ENCODE peak calls at places on chromosomes 11 and 22, in ten cellular contexts. One of them, this sample, is unnamed.

GRCh38 chr11:36153581-36153980 is 135.6 kb downstream of the COMMD9 start:
- DNase-seq in Karpas-422: no peak
- DNase-seq in uterus: no peak
- DNase-seq in CD8-positive, alpha-beta T cell: no peak
- DNase-seq in thoracic aorta: no peak
- DNase-seq in suprapubic skin: no peak
- DNase-seq in H7: no peak
- DNase-seq in hepatocyte: no peak
- DNase-seq in tibial artery: no peak
- DNase-seq in colonic mucosa: no peak
- DNase-seq in this sample: no peak

GRCh38 chr11:15830730-15831443 is 525.5 kb downstream of the SOX6 start:
- DNase-seq in Karpas-422: no peak
- DNase-seq in uterus: no peak
- DNase-seq in CD8-positive, alpha-beta T cell: no peak
- DNase-seq in thoracic aorta: no peak
- DNase-seq in suprapubic skin: no peak
- DNase-seq in H7: no peak
- DNase-seq in hepatocyte: no peak
- DNase-seq in tibial artery: no peak
- DNase-seq in colonic mucosa: no peak
- DNase-seq in this sample: no peak

GRCh38 chr11:45805305-45806071 is 539 bp downstream of the SLC35C1 start:
- DNase-seq in Karpas-422: no peak
- DNase-seq in uterus: peak
- DNase-seq in CD8-positive, alpha-beta T cell: peak
- DNase-seq in thoracic aorta: no peak
- DNase-seq in suprapubic skin: peak
- DNase-seq in H7: no peak
- DNase-seq in hepatocyte: peak
- DNase-seq in tibial artery: peak
- DNase-seq in colonic mucosa: no peak
- DNase-seq in this sample: peak

GRCh38 chr11:34192481-34193401 is 87.3 kb downstream of the NAT10 start:
- DNase-seq in Karpas-422: no peak
- DNase-seq in uterus: peak
- DNase-seq in CD8-positive, alpha-beta T cell: no peak
- DNase-seq in thoracic aorta: peak
- DNase-seq in suprapubic skin: peak
- DNase-seq in H7: no peak
- DNase-seq in hepatocyte: peak
- DNase-seq in tibial artery: peak
- DNase-seq in colonic mucosa: peak
- DNase-seq in this sample: peak

GRCh38 chr11:20162340-20162739 is 2.1 kb upstream of the DBX1 start:
- DNase-seq in Karpas-422: no peak
- DNase-seq in uterus: no peak
- DNase-seq in CD8-positive, alpha-beta T cell: no peak
- DNase-seq in thoracic aorta: no peak
- DNase-seq in suprapubic skin: no peak
- DNase-seq in H7: peak
- DNase-seq in hepatocyte: no peak
- DNase-seq in tibial artery: no peak
- DNase-seq in colonic mucosa: no peak
- DNase-seq in this sample: no peak

GRCh38 chr22:44676441-44677298 is 25.3 kb upstream of the PRR5 start:
- DNase-seq in Karpas-422: no peak
- DNase-seq in uterus: no peak
- DNase-seq in CD8-positive, alpha-beta T cell: no peak
- DNase-seq in thoracic aorta: no peak
- DNase-seq in suprapubic skin: no peak
- DNase-seq in H7: peak
- DNase-seq in hepatocyte: peak
- DNase-seq in tibial artery: no peak
- DNase-seq in colonic mucosa: peak
- DNase-seq in this sample: peak

GRCh38 chr11:71151561-71151960 is 100.8 kb downstream of the SHANK2 start:
- DNase-seq in Karpas-422: no peak
- DNase-seq in uterus: no peak
- DNase-seq in CD8-positive, alpha-beta T cell: no peak
- DNase-seq in thoracic aorta: no peak
- DNase-seq in suprapubic skin: no peak
- DNase-seq in H7: no peak
- DNase-seq in hepatocyte: no peak
- DNase-seq in tibial artery: no peak
- DNase-seq in colonic mucosa: no peak
- DNase-seq in this sample: no peak

GRCh38 chr11:20261526-20261925 is 101.3 kb upstream of the DBX1 start:
- DNase-seq in Karpas-422: no peak
- DNase-seq in uterus: no peak
- DNase-seq in CD8-positive, alpha-beta T cell: no peak
- DNase-seq in thoracic aorta: no peak
- DNase-seq in suprapubic skin: no peak
- DNase-seq in H7: no peak
- DNase-seq in hepatocyte: no peak
- DNase-seq in tibial artery: no peak
- DNase-seq in colonic mucosa: no peak
- DNase-seq in this sample: no peak

GRCh38 chr11:18080451-18080850 is 25.4 kb downstream of the SAAL1 start:
- DNase-seq in Karpas-422: no peak
- DNase-seq in uterus: no peak
- DNase-seq in CD8-positive, alpha-beta T cell: no peak
- DNase-seq in thoracic aorta: no peak
- DNase-seq in suprapubic skin: no peak
- DNase-seq in H7: no peak
- DNase-seq in hepatocyte: no peak
- DNase-seq in tibial artery: no peak
- DNase-seq in colonic mucosa: no peak
- DNase-seq in this sample: no peak

GRCh38 chr11:77710358-77710757 is 72.8 kb upstream of the CLNS1A start:
- DNase-seq in Karpas-422: no peak
- DNase-seq in uterus: no peak
- DNase-seq in CD8-positive, alpha-beta T cell: no peak
- DNase-seq in thoracic aorta: no peak
- DNase-seq in suprapubic skin: no peak
- DNase-seq in H7: no peak
- DNase-seq in hepatocyte: no peak
- DNase-seq in tibial artery: no peak
- DNase-seq in colonic mucosa: no peak
- DNase-seq in this sample: no peak

GRCh38 chr22:25120093-25120561 is 79.5 kb upstream of the CRYBB3 start:
- DNase-seq in Karpas-422: no peak
- DNase-seq in uterus: peak
- DNase-seq in CD8-positive, alpha-beta T cell: no peak
- DNase-seq in thoracic aorta: no peak
- DNase-seq in suprapubic skin: no peak
- DNase-seq in H7: peak
- DNase-seq in hepatocyte: peak
- DNase-seq in tibial artery: no peak
- DNase-seq in colonic mucosa: peak
- DNase-seq in this sample: peak

GRCh38 chr11:64385953-64386704 is 27.2 kb downstream of the RPS6KA4 start:
- DNase-seq in Karpas-422: no peak
- DNase-seq in uterus: no peak
- DNase-seq in CD8-positive, alpha-beta T cell: no peak
- DNase-seq in thoracic aorta: no peak
- DNase-seq in suprapubic skin: no peak
- DNase-seq in H7: no peak
- DNase-seq in hepatocyte: no peak
- DNase-seq in tibial artery: no peak
- DNase-seq in colonic mucosa: no peak
- DNase-seq in this sample: no peak

GRCh38 chr11:73982595-73982989 is at the start of gene UCP2:
- DNase-seq in Karpas-422: peak
- DNase-seq in uterus: peak
- DNase-seq in CD8-positive, alpha-beta T cell: peak
- DNase-seq in thoracic aorta: peak
- DNase-seq in suprapubic skin: peak
- DNase-seq in H7: peak
- DNase-seq in hepatocyte: peak
- DNase-seq in tibial artery: peak
- DNase-seq in colonic mucosa: no peak
- DNase-seq in this sample: peak

GRCh38 chr22:40218152-40218551 is 40.4 kb downstream of the TNRC6B start:
- DNase-seq in Karpas-422: no peak
- DNase-seq in uterus: no peak
- DNase-seq in CD8-positive, alpha-beta T cell: peak
- DNase-seq in thoracic aorta: no peak
- DNase-seq in suprapubic skin: no peak
- DNase-seq in H7: no peak
- DNase-seq in hepatocyte: no peak
- DNase-seq in tibial artery: no peak
- DNase-seq in colonic mucosa: peak
- DNase-seq in this sample: no peak

GRCh38 chr11:59967677-59968394 is 4.0 kb downstream of the OOSP4A start:
- DNase-seq in Karpas-422: no peak
- DNase-seq in uterus: no peak
- DNase-seq in CD8-positive, alpha-beta T cell: no peak
- DNase-seq in thoracic aorta: no peak
- DNase-seq in suprapubic skin: no peak
- DNase-seq in H7: no peak
- DNase-seq in hepatocyte: no peak
- DNase-seq in tibial artery: no peak
- DNase-seq in colonic mucosa: no peak
- DNase-seq in this sample: no peak

GRCh38 chr11:8019671-8020597 is 32.8 kb downstream of the EIF3F start:
- DNase-seq in Karpas-422: no peak
- DNase-seq in uterus: peak
- DNase-seq in CD8-positive, alpha-beta T cell: no peak
- DNase-seq in thoracic aorta: no peak
- DNase-seq in suprapubic skin: no peak
- DNase-seq in H7: peak
- DNase-seq in hepatocyte: peak
- DNase-seq in tibial artery: no peak
- DNase-seq in colonic mucosa: peak
- DNase-seq in this sample: no peak

GRCh38 chr11:111285205-111286079 is 12.9 kb upstream of the POU2AF3 start:
- DNase-seq in Karpas-422: no peak
- DNase-seq in uterus: no peak
- DNase-seq in CD8-positive, alpha-beta T cell: no peak
- DNase-seq in thoracic aorta: no peak
- DNase-seq in suprapubic skin: no peak
- DNase-seq in H7: no peak
- DNase-seq in hepatocyte: no peak
- DNase-seq in tibial artery: no peak
- DNase-seq in colonic mucosa: no peak
- DNase-seq in this sample: no peak

GRCh38 chr11:123137496-123138270 is 57.4 kb downstream of the CLMP start:
- DNase-seq in Karpas-422: no peak
- DNase-seq in uterus: peak
- DNase-seq in CD8-positive, alpha-beta T cell: no peak
- DNase-seq in thoracic aorta: peak
- DNase-seq in suprapubic skin: peak
- DNase-seq in H7: peak
- DNase-seq in hepatocyte: peak
- DNase-seq in tibial artery: peak
- DNase-seq in colonic mucosa: peak
- DNase-seq in this sample: peak
- H3K4me3 ChIP-seq in Karpas-422: no peak
- H3K4me3 ChIP-seq in uterus: no peak
- H3K4me3 ChIP-seq in CD8-positive, alpha-beta T cell: no peak
- H3K4me3 ChIP-seq in thoracic aorta: peak
- H3K4me3 ChIP-seq in suprapubic skin: peak
- H3K4me3 ChIP-seq in H7: no peak
- H3K4me3 ChIP-seq in hepatocyte: no peak
- H3K4me3 ChIP-seq in tibial artery: peak
- H3K4me3 ChIP-seq in colonic mucosa: no peak
- H3K4me3 ChIP-seq in this sample: peak

GRCh38 chr11:115765803-115766239 is 261.6 kb upstream of the CADM1 start:
- DNase-seq in Karpas-422: no peak
- DNase-seq in uterus: no peak
- DNase-seq in CD8-positive, alpha-beta T cell: no peak
- DNase-seq in thoracic aorta: no peak
- DNase-seq in suprapubic skin: no peak
- DNase-seq in H7: no peak
- DNase-seq in hepatocyte: no peak
- DNase-seq in tibial artery: no peak
- DNase-seq in colonic mucosa: no peak
- DNase-seq in this sample: no peak
- H3K4me3 ChIP-seq in Karpas-422: no peak
- H3K4me3 ChIP-seq in uterus: no peak
- H3K4me3 ChIP-seq in CD8-positive, alpha-beta T cell: no peak
- H3K4me3 ChIP-seq in thoracic aorta: no peak
- H3K4me3 ChIP-seq in suprapubic skin: no peak
- H3K4me3 ChIP-seq in H7: no peak
- H3K4me3 ChIP-seq in hepatocyte: no peak
- H3K4me3 ChIP-seq in tibial artery: no peak
- H3K4me3 ChIP-seq in colonic mucosa: no peak
- H3K4me3 ChIP-seq in this sample: no peak

GRCh38 chr22:45864959-45865496 is 111.9 kb downstream of the WNT7B start:
- DNase-seq in Karpas-422: no peak
- DNase-seq in uterus: no peak
- DNase-seq in CD8-positive, alpha-beta T cell: peak
- DNase-seq in thoracic aorta: no peak
- DNase-seq in suprapubic skin: peak
- DNase-seq in H7: no peak
- DNase-seq in hepatocyte: no peak
- DNase-seq in tibial artery: no peak
- DNase-seq in colonic mucosa: peak
- DNase-seq in this sample: peak
- H3K4me3 ChIP-seq in Karpas-422: no peak
- H3K4me3 ChIP-seq in uterus: no peak
- H3K4me3 ChIP-seq in CD8-positive, alpha-beta T cell: no peak
- H3K4me3 ChIP-seq in thoracic aorta: no peak
- H3K4me3 ChIP-seq in suprapubic skin: no peak
- H3K4me3 ChIP-seq in H7: no peak
- H3K4me3 ChIP-seq in hepatocyte: no peak
- H3K4me3 ChIP-seq in tibial artery: no peak
- H3K4me3 ChIP-seq in colonic mucosa: no peak
- H3K4me3 ChIP-seq in this sample: no peak

DNA sequence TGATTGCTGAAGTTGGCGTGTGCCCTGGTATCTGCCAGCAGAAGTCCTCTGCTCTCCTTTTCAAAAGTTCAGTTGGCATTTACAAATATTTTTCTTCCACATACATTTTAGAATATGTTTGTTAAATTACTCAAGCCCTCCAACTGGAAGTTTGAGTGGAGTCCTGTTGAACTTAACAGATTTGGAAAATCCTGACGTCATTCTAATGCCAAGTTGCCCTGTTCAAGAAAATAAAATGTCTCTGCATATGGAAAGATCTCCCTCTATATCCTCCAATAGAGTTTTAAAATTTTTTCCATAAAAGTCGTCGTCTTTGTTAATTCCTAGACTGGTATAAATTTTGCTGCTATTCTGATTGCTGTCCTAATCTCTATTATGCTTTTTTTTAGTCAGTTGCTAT is 3.3 kb downstream of the KCNQ1OT1 start:
- DNase-seq in Karpas-422: no peak
- DNase-seq in uterus: peak
- DNase-seq in CD8-positive, alpha-beta T cell: no peak
- DNase-seq in thoracic aorta: no peak
- DNase-seq in suprapubic skin: peak
- DNase-seq in H7: no peak
- DNase-seq in hepatocyte: no peak
- DNase-seq in tibial artery: no peak
- DNase-seq in colonic mucosa: no peak
- DNase-seq in this sample: no peak
- H3K4me3 ChIP-seq in Karpas-422: no peak
- H3K4me3 ChIP-seq in uterus: no peak
- H3K4me3 ChIP-seq in CD8-positive, alpha-beta T cell: no peak
- H3K4me3 ChIP-seq in thoracic aorta: no peak
- H3K4me3 ChIP-seq in suprapubic skin: no peak
- H3K4me3 ChIP-seq in H7: no peak
- H3K4me3 ChIP-seq in hepatocyte: peak
- H3K4me3 ChIP-seq in tibial artery: no peak
- H3K4me3 ChIP-seq in colonic mucosa: no peak
- H3K4me3 ChIP-seq in this sample: no peak